ENCODE peak calls at places on chromosomes 3 and 15, in six cellular contexts. Z is transverse colon, Q is ovary, K is IMR-90, S is heart left ventricle, M is NB4. N is an unnamed sample.

GRCh38 chr15:70289191-70289955 is 191.7 kb upstream of the TLE3 start:
- DNase-seq in Z (no peak), Q (no peak), K (no peak), S (no peak), M (no peak), N (no peak)

GRCh38 chr3:110902453-110903085 is 169.0 kb upstream of the NECTIN3 start:
- DNase-seq in Z (no peak), Q (no peak), K (no peak), S (no peak), M (no peak), N (no peak)

GRCh38 chr15:62803856-62804400 is 238.6 kb upstream of the TPM1 start:
- DNase-seq in Z (no peak), Q (no peak), K (no peak), S (no peak), M (no peak), N (no peak)

GRCh38 chr3:189641776-189642175 is 10.6 kb downstream of the TP63 start:
- DNase-seq in Z (no peak), Q (no peak), K (no peak), S (no peak), M (no peak), N (no peak)

GRCh38 chr3:27485853-27486252 is 1.7 kb upstream of the SLC4A7 start:
- DNase-seq in Z (no peak), Q (no peak), K (no peak), S (no peak), M (no peak), N (no peak)

GRCh38 chr15:78804391-78804792 is 6.9 kb downstream of the ADAMTS7 start:
- DNase-seq in Z (no peak), Q (no peak), K (no peak), S (peak; percentile 40), M (no peak), N (no peak)

GRCh38 chr3:99895106-99895705 is 77.5 kb downstream of the CMSS1 start:
- DNase-seq in Z (no peak), Q (no peak), K (peak; percentile 41), S (no peak), M (peak; percentile 11), N (no peak)

GRCh38 chr3:51955175-51955892 is at the start of gene GPR62:
- DNase-seq in Z (no peak), Q (no peak), K (no peak), S (no peak), M (no peak), N (no peak)

GRCh38 chr15:60479711-60480110 is 769 bp upstream of the ICE2 start:
- DNase-seq in Z (no peak), Q (no peak), K (no peak), S (no peak), M (peak; percentile 33), N (peak; percentile 11)

GRCh38 chr3:107627962-107628542 is 105.3 kb downstream of the BBX start:
- DNase-seq in Z (no peak), Q (no peak), K (no peak), S (no peak), M (no peak), N (no peak)

GRCh38 chr3:150293401-150294001 is 114.6 kb upstream of the TSC22D2 start:
- DNase-seq in Z (no peak), Q (no peak), K (peak; percentile 81), S (no peak), M (no peak), N (no peak)

GRCh38 chr15:86183765-86184491 is 104.3 kb downstream of the AGBL1 start:
- DNase-seq in Z (no peak), Q (no peak), K (no peak), S (no peak), M (no peak), N (no peak)

GRCh38 chr15:86178845-86179244 is 99.2 kb downstream of the AGBL1 start:
- DNase-seq in Z (no peak), Q (no peak), K (no peak), S (no peak), M (no peak), N (no peak)
- TF ChIP-seq CTCF in Z (no peak), Q (no peak), K (no peak), S (no peak), M (no peak), N (no peak)

GRCh38 chr15:101378356-101378755 is 83.3 kb upstream of the SNRPA1 start:
- DNase-seq in Z (no peak), Q (no peak), K (no peak), S (no peak), M (no peak), N (no peak)
- TF ChIP-seq CTCF in Z (no peak), Q (no peak), K (no peak), S (no peak), M (no peak), N (no peak)

GRCh38 chr15:41856716-41857115 is 18.1 kb downstream of the PLA2G4B start:
- DNase-seq in Z (no peak), Q (no peak), K (no peak), S (no peak), M (no peak), N (no peak)
- TF ChIP-seq CTCF in Z (no peak), Q (no peak), K (no peak), S (no peak), M (no peak), N (no peak)

DNA sequence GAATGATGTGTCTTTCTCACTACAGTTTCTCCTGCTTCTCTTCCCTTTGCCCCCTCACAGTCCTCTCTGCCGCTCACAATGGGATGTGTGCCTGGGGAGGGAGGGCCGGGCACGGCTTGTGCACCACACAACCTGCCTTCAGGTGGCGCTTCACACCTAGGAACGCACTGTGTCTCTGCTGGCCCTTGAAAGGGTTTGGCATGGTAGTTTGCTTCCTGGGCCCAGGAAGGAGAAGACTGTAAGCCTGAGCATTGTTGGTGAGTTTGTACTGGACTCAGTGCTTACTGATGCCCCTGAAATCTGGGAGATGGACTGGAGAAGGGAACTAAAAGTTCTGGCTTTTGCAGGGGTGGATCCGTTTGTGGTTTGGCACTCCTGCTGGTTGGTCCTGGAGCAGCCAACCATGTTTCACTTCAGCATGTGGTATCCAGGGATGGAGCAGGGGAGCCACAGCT is 9.2 kb downstream of the ALPK3 start:
- DNase-seq in Z (peak; percentile 50), Q (peak; percentile 57), K (no peak), S (peak; percentile 38), M (peak; percentile 44), N (peak; percentile 58)
- TF ChIP-seq CTCF in Z (peak; percentile 29), Q (no peak), K (no peak), S (peak; percentile 34), M (peak; percentile 41), N (peak; percentile 39)

DNA sequence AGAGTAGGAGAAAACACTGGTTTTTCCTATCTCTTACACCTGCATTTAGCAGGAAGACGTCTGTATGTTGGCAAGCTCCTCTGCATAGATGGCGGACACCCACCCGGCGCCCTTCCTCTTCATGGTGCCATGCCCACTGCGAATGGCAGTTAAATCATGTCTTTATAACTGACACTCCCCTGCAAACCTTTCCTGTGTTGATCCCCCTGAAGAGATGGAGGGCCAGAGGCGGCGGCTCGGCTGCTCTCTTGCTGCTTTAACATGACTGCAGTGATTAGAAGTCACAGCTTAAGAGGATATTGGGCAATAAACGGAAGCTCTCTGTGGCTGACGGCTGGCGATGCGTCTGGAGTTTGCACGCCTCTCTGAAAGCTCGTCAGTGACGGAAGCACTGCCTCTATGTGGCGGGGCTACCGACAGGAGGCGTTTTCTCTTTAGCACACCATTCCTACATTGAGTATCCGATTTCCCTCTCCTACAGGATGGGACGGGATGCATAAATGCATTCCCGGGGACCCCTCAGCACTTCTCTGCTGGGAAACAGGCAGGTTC is 25.5 kb upstream of the SNRPA1 start:
- DNase-seq in Z (peak; percentile 52), Q (no peak), K (peak; percentile 51), S (no peak), M (peak; percentile 99), N (peak; percentile 61)
- TF ChIP-seq CTCF in Z (peak; percentile 11), Q (no peak), K (peak; percentile 42), S (peak; percentile 14), M (peak; percentile 82), N (peak; percentile 27)

DNA sequence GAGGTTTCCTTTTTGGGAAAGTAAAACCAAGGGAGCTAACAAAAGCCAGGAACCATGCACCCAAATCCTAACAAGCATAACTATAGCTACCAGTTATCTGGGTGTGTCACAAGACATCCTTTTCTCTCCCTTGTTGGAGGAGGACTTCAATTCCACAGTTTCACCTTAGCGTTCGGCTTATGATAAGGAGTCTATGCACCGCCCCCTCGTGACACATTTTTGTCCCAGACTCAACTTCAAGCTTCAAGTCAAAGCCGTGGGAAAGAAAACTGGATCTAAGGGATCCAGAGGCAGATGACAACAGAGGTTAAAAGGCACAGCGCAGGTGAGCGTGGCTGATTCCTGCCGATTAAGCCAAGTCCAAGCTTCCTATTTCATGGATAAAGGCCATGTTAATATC is 13.9 kb upstream of the FXR1 start:
- DNase-seq in Z (no peak), Q (no peak), K (no peak), S (no peak), M (no peak), N (no peak)
- TF ChIP-seq CTCF in Z (no peak), Q (no peak), K (no peak), S (no peak), M (no peak), N (no peak)

GRCh38 chr3:123724306-123724705 is 139.5 kb upstream of the HACD2 start:
- DNase-seq in Z (no peak), Q (no peak), K (peak; percentile 52), S (no peak), M (peak; percentile 3), N (no peak)
- TF ChIP-seq CTCF in Z (peak; percentile 11), Q (no peak), K (peak; percentile 51), S (no peak), M (no peak), N (no peak)

DNA sequence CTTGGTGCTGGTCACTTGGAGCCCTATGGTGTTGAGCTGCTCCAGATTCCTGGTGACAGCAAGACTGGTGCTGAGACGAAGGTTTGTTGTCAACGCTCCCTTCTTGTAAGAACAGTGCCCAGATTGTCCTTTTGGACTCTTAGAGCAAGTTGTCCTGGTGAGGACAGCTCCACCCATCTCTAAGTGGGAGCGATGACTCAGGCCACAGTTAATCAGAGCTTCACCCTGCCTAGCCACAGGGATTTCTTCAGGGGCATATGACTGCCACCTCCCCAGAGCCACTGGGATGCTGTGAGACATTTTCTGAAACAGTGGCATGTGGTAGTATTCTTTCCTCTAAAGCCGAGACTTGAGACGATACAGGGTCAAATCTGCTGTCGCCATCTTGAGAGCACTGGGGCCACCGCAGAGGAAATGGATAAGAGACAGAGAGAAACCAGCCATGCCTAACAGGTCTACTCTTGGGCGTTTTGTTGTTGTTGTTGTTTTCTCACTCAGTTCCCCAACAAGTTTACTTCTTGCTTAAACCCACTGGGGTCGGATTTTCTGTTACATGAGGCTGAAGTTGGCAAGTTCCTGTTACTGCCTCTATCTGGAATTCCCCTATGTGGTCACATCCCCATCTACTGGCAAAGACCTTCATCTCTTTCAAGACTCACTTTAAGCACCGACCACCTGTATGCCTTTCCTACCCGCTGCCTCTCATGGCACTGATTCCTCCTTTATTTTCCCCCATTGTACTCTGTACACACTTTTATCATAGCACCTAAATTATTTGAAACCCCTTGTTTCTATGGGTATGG is 16.0 kb upstream of the PCOLCE2 start:
- DNase-seq in Z (peak; percentile 55), Q (no peak), K (no peak), S (no peak), M (peak; percentile 72), N (no peak)
- TF ChIP-seq CTCF in Z (no peak), Q (no peak), K (no peak), S (peak; percentile 12), M (peak; percentile 30), N (no peak)

DNA sequence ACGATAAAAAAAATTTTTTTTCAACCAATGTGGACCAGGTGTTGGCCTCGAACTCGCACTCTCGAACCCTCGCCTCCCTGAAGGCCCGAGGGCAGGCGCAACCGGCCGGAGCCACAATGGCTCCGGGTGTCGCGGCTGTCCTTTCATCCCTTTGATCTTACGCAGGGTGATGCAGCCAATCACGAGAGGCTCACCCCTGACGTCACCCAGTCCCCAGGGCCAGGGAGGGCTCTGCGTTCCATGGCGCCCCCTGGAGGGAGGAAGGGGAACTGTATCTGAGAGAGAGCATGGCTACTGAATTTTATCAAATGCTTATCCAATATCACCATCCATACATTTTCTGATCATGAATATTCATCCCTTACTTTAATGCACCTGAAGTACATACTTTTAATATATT is 15.4 kb upstream of the GMNC start:
- DNase-seq in Z (no peak), Q (no peak), K (no peak), S (no peak), M (peak; percentile 26), N (no peak)
- TF ChIP-seq CTCF in Z (no peak), Q (no peak), K (no peak), S (no peak), M (peak; percentile 55), N (peak; percentile 24)